ENCODE peak calls at places on chromosome 9, in ten cellular contexts. X, S, E, Z, R, D, T, V, L and M are unnamed samples.

GRCh38 chr9:12554636-12555035 is 138.5 kb upstream of the TYRP1 start:
- DNase-seq in X (no peak), S (peak), E (no peak), Z (no peak), R (no peak), D (peak), T (no peak), V (no peak), L (no peak), M (no peak)

GRCh38 chr9:138103111-138103823 is 225.7 kb downstream of the CACNA1B start:
- DNase-seq in X (no peak), S (no peak), E (no peak), Z (no peak), R (peak), D (no peak), T (peak), V (peak), L (no peak), M (no peak)

GRCh38 chr9:22237497-22238363 is 208.9 kb upstream of the DMRTA1 start:
- DNase-seq in X (no peak), S (no peak), E (no peak), Z (peak), R (no peak), D (peak), T (no peak), V (no peak), L (no peak), M (no peak)

GRCh38 chr9:83636813-83637212 is 13.9 kb downstream of the IDNK start:
- DNase-seq in X (no peak), S (no peak), E (no peak), Z (no peak), R (no peak), D (no peak), T (no peak), V (no peak), L (no peak), M (no peak)

GRCh38 chr9:23342296-23342695 is 483.7 kb downstream of the ELAVL2 start:
- DNase-seq in X (no peak), S (no peak), E (no peak), Z (no peak), R (no peak), D (peak), T (no peak), V (no peak), L (no peak), M (no peak)

GRCh38 chr9:95463145-95464060 is 53.4 kb downstream of the PTCH1 start:
- DNase-seq in X (no peak), S (no peak), E (no peak), Z (no peak), R (no peak), D (no peak), T (no peak), V (no peak), L (no peak), M (peak)

GRCh38 chr9:124209279-124209678 is 48.5 kb upstream of the NEK6 start:
- DNase-seq in X (no peak), S (no peak), E (no peak), Z (no peak), R (no peak), D (no peak), T (peak), V (no peak), L (no peak), M (no peak)

GRCh38 chr9:118595719-118596305 is 773.4 kb downstream of the BRINP1 start:
- DNase-seq in X (peak), S (peak), E (no peak), Z (peak), R (no peak), D (peak), T (no peak), V (no peak), L (no peak), M (no peak)

GRCh38 chr9:115295749-115296148 is 177.8 kb upstream of the TNC start:
- DNase-seq in X (no peak), S (no peak), E (no peak), Z (no peak), R (no peak), D (no peak), T (no peak), V (no peak), L (no peak), M (no peak)

GRCh38 chr9:123248630-123249029 is 19.8 kb downstream of the STRBP start:
- DNase-seq in X (no peak), S (no peak), E (no peak), Z (no peak), R (no peak), D (no peak), T (no peak), V (no peak), L (no peak), M (no peak)

GRCh38 chr9:134525070-134525815 is 116.4 kb upstream of the COL5A1 start:
- DNase-seq in X (no peak), S (no peak), E (no peak), Z (no peak), R (no peak), D (no peak), T (peak), V (no peak), L (no peak), M (no peak)

GRCh38 chr9:96856363-96857286 is 2.3 kb upstream of the ZNF782 start:
- DNase-seq in X (peak), S (peak), E (peak), Z (peak), R (peak), D (peak), T (peak), V (peak), L (peak), M (peak)

GRCh38 chr9:9091387-9091786 is 1291.8 kb upstream of the DMAC1 start:
- DNase-seq in X (no peak), S (no peak), E (no peak), Z (no peak), R (no peak), D (peak), T (no peak), V (no peak), L (no peak), M (no peak)

GRCh38 chr9:130608554-130609122 is 29.3 kb downstream of the FUBP3 start:
- DNase-seq in X (no peak), S (no peak), E (no peak), Z (no peak), R (no peak), D (no peak), T (no peak), V (no peak), L (no peak), M (no peak)

GRCh38 chr9:88586452-88586851 is 51.5 kb downstream of the NXNL2 start:
- DNase-seq in X (no peak), S (no peak), E (no peak), Z (peak), R (no peak), D (peak), T (no peak), V (no peak), L (no peak), M (no peak)

GRCh38 chr9:112380102-112380581 is at the start of gene HSDL2:
- DNase-seq in X (no peak), S (no peak), E (no peak), Z (no peak), R (no peak), D (peak), T (no peak), V (no peak), L (no peak), M (peak)

GRCh38 chr9:137149942-137150484 is 11.1 kb downstream of the GRIN1 start:
- DNase-seq in X (no peak), S (no peak), E (no peak), Z (no peak), R (no peak), D (no peak), T (no peak), V (no peak), L (no peak), M (no peak)

GRCh38 chr9:131923766-131924165 is 155.9 kb downstream of the MED27 start:
- DNase-seq in X (no peak), S (no peak), E (no peak), Z (peak), R (no peak), D (no peak), T (no peak), V (no peak), L (no peak), M (no peak)

GRCh38 chr9:72858089-72858912 is 94.6 kb downstream of the ALDH1A1 start:
- DNase-seq in X (peak), S (peak), E (peak), Z (peak), R (no peak), D (peak), T (no peak), V (no peak), L (no peak), M (no peak)

GRCh38 chr9:15824310-15824709 is 271.5 kb downstream of the CCDC171 start:
- DNase-seq in X (no peak), S (no peak), E (no peak), Z (peak), R (no peak), D (peak), T (no peak), V (no peak), L (no peak), M (no peak)

GRCh38 chr9:95143591-95144561 is 173.6 kb downstream of the FANCC start:
- DNase-seq in X (peak), S (no peak), E (peak), Z (no peak), R (no peak), D (peak), T (peak), V (peak), L (no peak), M (no peak)

GRCh38 chr9:122087406-122088200 is 5.5 kb downstream of the TTLL11 start:
- DNase-seq in X (no peak), S (no peak), E (no peak), Z (no peak), R (no peak), D (peak), T (no peak), V (peak), L (no peak), M (no peak)

GRCh38 chr9:130912932-130913598 is 16.5 kb upstream of the QRFP start:
- DNase-seq in X (no peak), S (no peak), E (no peak), Z (peak), R (no peak), D (peak), T (no peak), V (peak), L (no peak), M (no peak)

GRCh38 chr9:6330958-6331634 is 2.9 kb downstream of the TPD52L3 start:
- DNase-seq in X (no peak), S (no peak), E (no peak), Z (no peak), R (no peak), D (no peak), T (no peak), V (no peak), L (no peak), M (no peak)

GRCh38 chr9:89073397-89073796 is 82.1 kb downstream of the S1PR3 start:
- DNase-seq in X (no peak), S (no peak), E (no peak), Z (no peak), R (no peak), D (no peak), T (no peak), V (peak), L (no peak), M (no peak)

GRCh38 chr9:72828281-72828731 is 124.5 kb downstream of the ALDH1A1 start:
- DNase-seq in X (no peak), S (no peak), E (no peak), Z (no peak), R (no peak), D (no peak), T (no peak), V (no peak), L (no peak), M (no peak)

GRCh38 chr9:76216161-76216649 is 178.0 kb downstream of the RFK start:
- DNase-seq in X (no peak), S (no peak), E (no peak), Z (peak), R (no peak), D (peak), T (no peak), V (no peak), L (no peak), M (no peak)

GRCh38 chr9:110078626-110079025 is 129.3 kb downstream of the C9orf152 start:
- DNase-seq in X (no peak), S (no peak), E (no peak), Z (no peak), R (no peak), D (no peak), T (no peak), V (no peak), L (no peak), M (no peak)

GRCh38 chr9:116279230-116279629 is 125.6 kb downstream of the PAPPA start:
- DNase-seq in X (no peak), S (no peak), E (no peak), Z (no peak), R (no peak), D (no peak), T (no peak), V (no peak), L (no peak), M (no peak)

GRCh38 chr9:135591491-135592330 is 30.2 kb downstream of the PAEP start:
- DNase-seq in X (no peak), S (no peak), E (no peak), Z (no peak), R (no peak), D (no peak), T (no peak), V (no peak), L (no peak), M (no peak)

GRCh38 chr9:81687521-81688261 is 1.7 kb downstream of the TLE1 start:
- DNase-seq in X (peak), S (peak), E (peak), Z (no peak), R (peak), D (no peak), T (peak), V (peak), L (peak), M (peak)

GRCh38 chr9:81690251-81690851 is 1.0 kb upstream of the TLE1 start:
- DNase-seq in X (peak), S (peak), E (peak), Z (no peak), R (no peak), D (no peak), T (peak), V (peak), L (peak), M (no peak)

GRCh38 chr9:81685763-81686613 is 3.4 kb downstream of the TLE1 start:
- DNase-seq in X (no peak), S (no peak), E (no peak), Z (peak), R (no peak), D (peak), T (no peak), V (no peak), L (no peak), M (no peak)

GRCh38 chr9:81686614-81687520 is 2.5 kb downstream of the TLE1 start:
- DNase-seq in X (peak), S (peak), E (peak), Z (peak), R (peak), D (peak), T (peak), V (peak), L (peak), M (peak)

GRCh38 chr9:81689343-81690175 is at the start of gene TLE1:
- DNase-seq in X (peak), S (peak), E (peak), Z (peak), R (peak), D (peak), T (peak), V (peak), L (peak), M (peak)
- TF ChIP-seq CTCF in X (no peak), S (no peak), E (no peak), Z (no peak), R (no peak), D (peak), T (no peak), V (no peak), L (no peak), M (no peak)

GRCh38 chr9:78439866-78440830 is 143.2 kb downstream of the PSAT1 start:
- DNase-seq in X (no peak), S (no peak), E (no peak), Z (no peak), R (no peak), D (no peak), T (no peak), V (no peak), L (no peak), M (no peak)
- TF ChIP-seq CTCF in X (no peak), S (no peak), E (no peak), Z (peak), R (no peak), D (no peak), T (no peak), V (no peak), L (no peak), M (no peak)

DNA sequence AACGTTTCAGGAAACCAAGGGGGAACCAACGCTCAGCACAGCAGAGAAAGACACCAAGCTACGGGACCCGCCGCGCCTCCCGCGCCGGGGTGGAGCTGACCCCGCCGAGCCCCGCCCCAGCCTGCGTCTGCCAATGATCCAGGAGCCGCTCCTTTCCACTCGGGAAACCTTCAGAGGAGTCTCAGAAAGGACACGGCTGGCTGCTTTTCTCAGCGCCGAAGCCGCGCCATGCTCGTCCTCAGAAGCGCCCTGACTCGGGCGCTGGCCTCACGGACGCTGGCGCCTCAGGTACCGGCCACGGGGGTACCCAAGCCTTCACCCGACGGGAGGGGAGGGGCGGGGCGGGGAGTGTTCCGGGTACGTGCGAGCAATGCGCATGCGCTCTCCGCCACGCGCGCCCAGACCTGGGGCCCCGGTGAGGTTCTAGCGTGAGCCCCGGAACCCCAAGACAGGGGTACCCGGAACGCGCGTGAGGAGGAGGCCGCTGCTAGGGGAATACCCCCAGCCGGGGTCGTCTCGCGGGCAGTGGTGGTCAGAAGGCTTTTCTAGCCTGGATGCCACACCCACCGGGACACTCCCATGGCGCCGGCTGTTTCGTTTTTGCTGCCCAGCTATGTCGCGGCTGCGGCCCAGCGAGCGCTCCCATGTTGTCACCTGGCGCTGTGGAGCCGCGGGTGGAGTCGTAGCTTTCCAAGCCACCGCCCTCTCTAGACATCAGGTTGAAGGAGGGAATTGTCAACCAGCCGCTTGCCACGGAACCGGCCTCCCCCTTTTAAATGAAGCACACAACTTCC is at the start of gene NIPSNAP3A:
- DNase-seq in X (peak), S (peak), E (peak), Z (peak), R (peak), D (peak), T (peak), V (peak), L (peak), M (peak)
- TF ChIP-seq CTCF in X (no peak), S (no peak), E (no peak), Z (no peak), R (no peak), D (no peak), T (no peak), V (no peak), L (no peak), M (no peak)

GRCh38 chr9:33860200-33860871 is 43.4 kb downstream of the UBE2R2 start:
- DNase-seq in X (no peak), S (no peak), E (no peak), Z (no peak), R (no peak), D (no peak), T (no peak), V (no peak), L (no peak), M (no peak)
- TF ChIP-seq CTCF in X (peak), S (peak), E (no peak), Z (peak), R (no peak), D (no peak), T (no peak), V (no peak), L (peak), M (no peak)

GRCh38 chr9:17810728-17811634 is 232.1 kb downstream of the SH3GL2 start:
- DNase-seq in X (peak), S (peak), E (peak), Z (peak), R (no peak), D (peak), T (no peak), V (no peak), L (peak), M (peak)
- TF ChIP-seq CTCF in X (peak), S (peak), E (peak), Z (peak), R (peak), D (peak), T (peak), V (peak), L (peak), M (peak)